ENCODE peak calls at places on chromosomes 5 and 9, in five cellular contexts. Q, K, M, G and S are unnamed samples.

GRCh38 chr9:79572032-79572890 is 496 bp downstream of the TLE4 start:
- DNase-seq in Q (peak), G (peak), M (peak), K (peak), S (peak)

GRCh38 chr9:35728041-35728971 is 3.7 kb downstream of the TLN1 start:
- DNase-seq in G (peak), K (peak), Q (peak), M (no peak), S (peak)

GRCh38 chr5:157471709-157472108 is 11.7 kb downstream of the NIPAL4 start:
- DNase-seq in M (no peak), K (peak), Q (no peak), G (no peak), S (no peak)

GRCh38 chr9:116073826-116074225 is 79.8 kb upstream of the PAPPA start:
- DNase-seq in K (no peak), Q (no peak), G (peak), M (no peak), S (no peak)

GRCh38 chr9:99824378-99825157 is 2.9 kb downstream of the NR4A3 start:
- DNase-seq in M (peak), G (no peak), Q (peak), K (peak), S (peak)

GRCh38 chr5:146447734-146448380 is 724 bp downstream of the TCERG1 start:
- DNase-seq in G (no peak), M (no peak), K (peak), Q (no peak), S (no peak)

GRCh38 chr9:72540348-72540873 is 19.0 kb downstream of the TMC1 start:
- DNase-seq in G (peak), M (no peak), K (peak), Q (peak), S (no peak)

GRCh38 chr9:124346347-124347163 is 68.7 kb downstream of the PSMB7 start:
- DNase-seq in Q (no peak), K (no peak), M (no peak), G (no peak), S (peak)

GRCh38 chr9:90423661-90424193 is 218.9 kb downstream of the DIRAS2 start:
- DNase-seq in Q (no peak), M (no peak), K (no peak), G (no peak), S (no peak)

GRCh38 chr5:122259995-122260394 is 52.0 kb upstream of the SNCAIP start:
- DNase-seq in M (no peak), K (no peak), G (no peak), Q (no peak), S (no peak)

GRCh38 chr5:64690417-64691151 is at the start of gene SHISAL2B:
- DNase-seq in M (peak), Q (no peak), K (no peak), G (no peak), S (peak)

GRCh38 chr9:107455461-107456155 is 34.0 kb downstream of the KLF4 start:
- DNase-seq in K (no peak), M (no peak), Q (peak), G (no peak), S (no peak)
- TF ChIP-seq POLR2AphosphoS5 in K (no peak), M (no peak), Q (peak), G (no peak), S (no peak)

DNA sequence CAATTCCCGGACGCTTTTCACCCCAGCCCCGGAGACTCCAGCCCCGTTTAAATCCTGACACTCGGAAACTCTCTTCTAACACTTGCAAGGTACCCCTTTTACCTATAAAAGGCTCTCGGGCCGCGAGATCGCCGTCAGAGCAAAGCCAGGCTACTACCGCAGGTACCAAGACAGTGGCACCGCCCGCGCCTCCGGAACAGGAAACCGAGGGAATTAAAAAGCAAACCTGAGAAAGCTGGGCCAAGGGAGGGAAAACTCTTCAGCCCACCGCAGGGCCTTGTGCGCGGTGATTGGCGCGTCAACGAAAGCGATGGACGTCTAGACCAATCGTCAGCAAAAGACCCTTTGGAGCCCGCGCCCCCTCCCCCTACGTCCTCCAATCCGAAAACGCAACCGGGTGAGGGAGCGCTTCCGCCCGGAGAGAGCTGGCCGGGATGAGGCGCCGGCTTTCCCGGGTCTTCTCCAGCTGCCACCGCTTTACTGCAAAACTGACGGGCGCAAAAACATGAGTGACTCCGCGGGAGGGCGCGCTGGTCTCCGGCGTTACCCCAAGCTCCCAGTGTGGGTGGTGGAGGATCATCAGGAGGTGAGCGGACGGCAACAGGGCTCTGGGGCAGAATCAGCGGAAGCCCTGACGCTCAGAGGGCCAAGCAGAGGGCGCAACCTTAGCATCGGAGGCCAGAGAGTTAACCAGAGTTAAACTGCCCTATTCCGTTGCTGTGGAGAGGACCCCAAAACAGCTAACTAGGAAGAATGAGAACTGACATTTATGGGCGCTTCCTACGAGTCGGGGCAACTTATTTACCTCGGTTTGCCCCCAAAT is at the start of the genes C5orf22 and DROSHA:
- DNase-seq in Q (peak), G (peak), K (peak), M (peak), S (peak)
- TF ChIP-seq POLR2A in Q (peak), G (no peak), K (peak), M (peak), S (no peak)

GRCh38 chr5:125484272-125485002 is 738.0 kb upstream of the ZNF608 start:
- DNase-seq in G (peak), K (no peak), M (no peak), Q (peak), S (no peak)
- TF ChIP-seq POLR2AphosphoS5 in G (no peak), K (no peak), M (no peak), Q (no peak), S (no peak)

DNA sequence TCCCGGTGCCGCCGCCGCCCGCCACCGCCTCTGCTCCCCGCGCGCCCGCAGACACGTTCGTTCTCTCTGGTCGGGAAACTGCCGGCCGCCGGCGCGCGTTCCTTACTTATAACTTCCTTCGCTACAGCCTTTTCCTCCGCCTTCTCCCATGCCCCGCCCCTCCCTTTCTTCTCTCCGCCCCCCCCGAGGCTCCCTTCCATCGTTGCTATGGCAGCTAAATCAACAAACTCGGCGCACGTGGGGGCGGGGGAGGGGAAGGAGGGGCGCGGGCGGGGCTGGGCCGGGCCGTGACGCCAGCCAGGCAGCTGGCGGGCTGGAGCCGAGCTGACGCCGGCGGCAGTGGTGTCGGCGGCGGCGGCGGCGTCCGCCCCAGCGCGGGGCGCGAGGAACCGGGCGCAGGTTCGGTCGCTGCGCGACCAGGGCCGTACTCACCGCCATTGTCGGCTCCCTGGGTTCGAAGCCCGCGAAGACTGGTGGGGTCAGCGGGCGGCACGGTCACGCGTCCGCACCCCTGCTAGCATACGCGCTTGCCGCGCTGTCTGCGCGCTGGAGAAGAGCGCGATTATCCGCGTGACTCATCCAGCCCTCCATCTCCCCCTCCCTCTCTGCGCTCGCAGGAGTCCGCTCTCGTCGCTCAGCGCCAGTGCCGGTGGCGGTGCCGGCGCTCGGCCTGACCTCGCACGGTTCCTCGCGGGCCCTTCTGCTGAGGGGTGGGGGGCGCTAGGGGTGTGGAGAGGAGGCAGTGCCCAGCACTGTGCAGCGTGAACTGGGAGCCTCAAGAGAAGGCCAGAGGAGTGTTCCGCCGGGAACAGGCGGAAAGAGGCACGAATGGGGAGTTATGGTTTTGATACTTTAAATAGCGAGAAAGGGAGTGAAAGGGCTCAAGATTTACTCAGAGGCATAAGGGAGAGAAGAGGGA is at the start of gene KLF4:
- DNase-seq in M (peak), K (peak), Q (peak), G (peak), S (peak)
- TF ChIP-seq POLR2A in M (no peak), K (no peak), Q (peak), G (no peak), S (no peak)